ENCODE peak calls at places on chromosomes 16 and 17, in four cellular contexts. P, N, M and T are unnamed samples. For H3K4me1, the result is how much of the 10 kb centered on the place peaks cover.

GRCh38 chr17:48113201-48113676 is 5.7 kb downstream of the SNX11 start:
- DNase-seq in P (no peak), N (no peak), M (no peak), T (peak)

GRCh38 chr16:23650674-23651073 is 9.4 kb downstream of the DCTN5 start:
- DNase-seq in P (no peak), N (no peak), M (no peak), T (no peak)

GRCh38 chr17:29593546-29594440 is 861 bp downstream of the ANKRD13B start:
- DNase-seq in P (no peak), N (peak), M (no peak), T (peak)

GRCh38 chr16:88993006-88993787 is 16.2 kb upstream of the CBFA2T3 start:
- DNase-seq in P (no peak), N (no peak), M (peak), T (no peak)

GRCh38 chr16:3945751-3946603 is 65.5 kb upstream of the CREBBP start:
- DNase-seq in P (peak), N (no peak), M (no peak), T (no peak)

GRCh38 chr16:57577691-57578224 is 35.3 kb downstream of the ADGRG5 start:
- DNase-seq in P (no peak), N (peak), M (peak), T (no peak)

GRCh38 chr17:12603566-12603965 is 62.1 kb upstream of the MYOCD start:
- DNase-seq in P (no peak), N (no peak), M (no peak), T (no peak)

GRCh38 chr17:13182854-13183253 is 165.0 kb upstream of the ELAC2 start:
- DNase-seq in P (no peak), N (no peak), M (no peak), T (no peak)

GRCh38 chr17:32458367-32458766 is 14.1 kb downstream of the PSMD11 start:
- DNase-seq in P (no peak), N (no peak), M (no peak), T (no peak)

GRCh38 chr17:37736428-37736827 is 8.4 kb downstream of the HNF1B start:
- DNase-seq in P (no peak), N (no peak), M (no peak), T (no peak)

GRCh38 chr17:82244413-82245140 is 15.7 kb downstream of the SLC16A3 start:
- DNase-seq in P (no peak), N (peak), M (peak), T (no peak)

GRCh38 chr16:13503960-13504635 is 415.9 kb upstream of the ERCC4 start:
- DNase-seq in P (no peak), N (no peak), M (no peak), T (no peak)

GRCh38 chr17:75856062-75856681 is 1.0 kb upstream of the WBP2 start:
- DNase-seq in P (no peak), N (no peak), M (no peak), T (peak)

GRCh38 chr16:81626181-81626674 is 152.9 kb upstream of the PLCG2 start:
- DNase-seq in P (no peak), N (no peak), M (peak), T (no peak)

GRCh38 chr17:83081561-83082201 is 2.3 kb downstream of the METRNL start:
- DNase-seq in P (peak), N (peak), M (no peak), T (no peak)

GRCh38 chr17:16215002-16215272 is 397 bp downstream of the NCOR1 start:
- DNase-seq in P (no peak), N (no peak), M (peak), T (peak)

GRCh38 chr16:70523621-70524405 is at the start of gene SF3B3:
- DNase-seq in P (peak), N (peak), M (peak), T (peak)

GRCh38 chr16:11784048-11784780 is 12.8 kb downstream of the ZC3H7A start:
- DNase-seq in P (no peak), N (no peak), M (no peak), T (no peak)

GRCh38 chr16:47035436-47035835 is 62.0 kb upstream of the DNAJA2 start:
- DNase-seq in P (no peak), N (no peak), M (no peak), T (no peak)
- H3K4me1 ChIP-seq in P (under half), N (under half), M (under half), T (under half)

GRCh38 chr17:17560167-17560566 is 31.3 kb downstream of the PEMT start:
- DNase-seq in P (no peak), N (no peak), M (no peak), T (no peak)
- TF ChIP-seq POLR2A in P (no peak), N (no peak), M (no peak), T (no peak)

GRCh38 chr16:68902376-68903345 is 59.3 kb downstream of the TANGO6 start:
- DNase-seq in P (no peak), N (no peak), M (no peak), T (no peak)
- TF ChIP-seq CTCF in P (no peak), N (no peak), M (peak), T (peak)

DNA sequence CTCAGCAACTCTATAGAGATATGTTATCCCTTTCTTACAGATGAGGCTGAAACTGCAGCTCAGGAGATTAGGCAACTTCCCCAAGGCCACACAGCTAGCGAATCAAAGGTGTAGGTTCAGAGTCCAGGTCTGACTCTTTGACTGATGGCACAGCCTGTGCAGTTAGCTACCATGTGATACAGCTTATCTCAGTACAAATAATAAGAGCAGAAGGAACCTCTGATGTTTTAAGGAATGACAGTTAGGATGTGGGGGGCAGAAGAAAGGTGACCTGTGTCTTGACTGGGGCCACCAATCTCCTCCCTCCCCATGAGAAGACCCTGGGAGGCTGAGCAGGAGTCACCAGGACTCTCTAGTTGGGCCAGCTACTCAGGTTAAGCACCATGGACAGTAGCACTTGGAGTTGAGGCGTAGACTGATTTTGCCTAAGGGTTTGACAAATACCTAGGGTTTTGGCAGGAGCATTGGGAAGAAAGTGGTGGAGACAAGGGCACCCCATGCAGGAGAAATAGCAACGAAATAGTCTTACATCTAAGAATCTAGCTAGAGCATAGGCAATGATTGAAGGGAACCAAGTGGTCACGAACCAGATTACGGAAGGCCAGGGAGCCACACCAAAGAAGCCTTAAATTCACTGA is 22.8 kb upstream of the ACSM2B start:
- DNase-seq in P (no peak), N (no peak), M (no peak), T (no peak)
- H3K4me1 ChIP-seq in P (under half), N (under half), M (under half), T (under half)

GRCh38 chr16:77594057-77594456 is 128.3 kb upstream of the NUDT7 start:
- DNase-seq in P (no peak), N (no peak), M (no peak), T (no peak)
- TF ChIP-seq POLR2A in P (no peak), N (no peak), M (no peak), T (no peak)

GRCh38 chr17:61410100-61410551 is 10.5 kb downstream of the TBX2 start:
- DNase-seq in P (peak), N (no peak), M (peak), T (no peak)

GRCh38 chr17:61412860-61413653 is 13.4 kb downstream of the TBX2 start:
- DNase-seq in P (peak), N (no peak), M (no peak), T (peak)

GRCh38 chr17:61410555-61411089 is 11.0 kb downstream of the TBX2 start:
- DNase-seq in P (peak), N (peak), M (peak), T (peak)

GRCh38 chr17:61411944-61412859 is 12.6 kb downstream of the TBX2 start:
- DNase-seq in P (peak), N (peak), M (peak), T (peak)

DNA sequence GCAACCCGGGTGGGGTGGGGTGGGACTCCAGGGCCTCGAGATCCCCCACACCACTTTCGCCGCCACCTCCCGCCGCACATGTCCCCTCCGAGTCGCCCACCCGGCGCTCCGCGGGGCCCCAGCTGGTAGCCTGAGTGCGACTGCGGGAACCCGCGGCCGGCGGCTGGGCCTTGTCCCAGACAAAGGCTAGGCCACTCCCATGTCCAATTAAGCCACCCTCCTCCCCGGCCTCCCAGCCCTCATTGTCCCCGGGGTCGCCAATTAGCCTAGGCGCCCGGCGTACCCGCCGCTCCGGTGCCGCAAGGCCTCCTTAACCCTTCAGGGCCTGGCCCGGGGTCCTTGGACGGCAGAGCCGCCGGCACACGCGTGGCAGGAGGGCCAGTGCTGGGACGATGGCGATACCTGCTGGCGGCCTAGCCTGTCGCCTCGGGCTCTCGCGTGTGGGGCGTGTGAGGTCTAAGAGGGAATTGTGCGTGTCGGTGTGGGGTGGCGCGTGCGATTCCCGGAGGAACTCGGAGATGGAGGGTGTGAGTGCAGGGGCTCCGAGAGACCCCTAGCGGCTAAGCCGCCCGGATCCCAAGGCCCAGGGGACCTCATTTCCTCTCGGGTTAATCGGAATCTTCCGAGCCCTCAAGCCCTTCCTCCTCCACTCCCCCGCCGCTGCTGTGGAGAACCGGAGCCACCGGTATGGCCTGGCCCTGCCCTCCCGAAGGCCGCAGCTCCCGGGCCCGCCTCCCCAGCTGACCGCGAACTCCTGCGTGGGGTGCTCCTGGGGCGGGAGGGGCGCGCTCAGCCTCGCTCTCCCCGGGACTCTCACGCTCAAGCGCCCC is 11.7 kb downstream of the TBX2 start:
- DNase-seq in P (peak), N (peak), M (peak), T (peak)
- TF ChIP-seq CTCF in P (no peak), N (peak), M (peak), T (peak)

GRCh38 chr17:73535746-73536145 is 108.5 kb downstream of the SDK2 start:
- DNase-seq in P (no peak), N (no peak), M (no peak), T (no peak)
- H3K4me1 ChIP-seq in P (under half), N (under half), M (under half), T (under half)

GRCh38 chr16:49856741-49857330 is 924 bp upstream of the ZNF423 start:
- DNase-seq in P (peak), N (peak), M (peak), T (peak)
- TF ChIP-seq POLR2A in P (no peak), N (peak), M (no peak), T (no peak)